ENCODE peak calls at places on chromosomes 5 and 9, in seven cellular contexts. I is left lung; B is skeletal muscle cell; V is CD8-positive, alpha-beta T cell; F is BE2C; T is AG09309; Q is gastrocnemius medialis. L is an unnamed sample.

GRCh38 chr5:51598026-51598425 is 214.8 kb downstream of the ISL1 start:
- DNase-seq in I (no peak), B (no peak), V (no peak), F (no peak), T (no peak), Q (no peak), L (no peak)

GRCh38 chr5:50744761-50745160 is 78.3 kb downstream of the PARP8 start:
- DNase-seq in I (no peak), B (no peak), V (no peak), F (no peak), T (peak), Q (no peak), L (peak)

GRCh38 chr9:4301971-4302427 is 2.1 kb upstream of the GLIS3 start:
- DNase-seq in I (peak), B (peak), V (no peak), F (no peak), T (peak), Q (peak), L (peak)

GRCh38 chr5:35229076-35230042 is 928 bp downstream of the PRLR start:
- DNase-seq in I (peak), B (no peak), V (no peak), F (no peak), T (no peak), Q (no peak), L (no peak)

GRCh38 chr5:80834710-80835109 is 125.5 kb upstream of the RASGRF2 start:
- DNase-seq in I (no peak), B (no peak), V (no peak), F (no peak), T (no peak), Q (no peak), L (no peak)

GRCh38 chr5:141560141-141560540 is 58.7 kb downstream of the DIAPH1 start:
- DNase-seq in I (no peak), B (no peak), V (no peak), F (no peak), T (no peak), Q (no peak), L (peak)

GRCh38 chr9:134682026-134682425 is 40.4 kb downstream of the COL5A1 start:
- DNase-seq in I (peak), B (no peak), V (no peak), F (no peak), T (no peak), Q (no peak), L (no peak)

GRCh38 chr5:14397717-14398116 is 183.9 kb upstream of the OTULINL start:
- DNase-seq in I (no peak), B (peak), V (no peak), F (no peak), T (peak), Q (no peak), L (peak)

GRCh38 chr9:129606161-129607025 is 14.5 kb downstream of the C9orf50 start:
- DNase-seq in I (no peak), B (no peak), V (no peak), F (no peak), T (no peak), Q (peak), L (no peak)

GRCh38 chr9:13113201-13113600 is 166.3 kb downstream of the MPDZ start:
- DNase-seq in I (no peak), B (no peak), V (no peak), F (no peak), T (peak), Q (no peak), L (peak)

GRCh38 chr5:169416583-169417196 is 115.8 kb upstream of the SLIT3 start:
- DNase-seq in I (peak), B (peak), V (no peak), F (no peak), T (peak), Q (no peak), L (peak)

GRCh38 chr5:79876510-79876909 is 114.6 kb downstream of the MTX3 start:
- DNase-seq in I (no peak), B (no peak), V (no peak), F (no peak), T (no peak), Q (no peak), L (no peak)

GRCh38 chr5:174313615-174314014 is 268.1 kb downstream of the NSG2 start:
- DNase-seq in I (no peak), B (no peak), V (no peak), F (no peak), T (no peak), Q (no peak), L (no peak)

GRCh38 chr9:105415344-105415980 is 32.4 kb upstream of the FSD1L start:
- DNase-seq in I (peak), B (no peak), V (peak), F (peak), T (no peak), Q (peak), L (peak)

GRCh38 chr9:75889977-75890540 is 414 bp upstream of the PCSK5 start:
- DNase-seq in I (no peak), B (no peak), V (no peak), F (no peak), T (no peak), Q (peak), L (peak)

DNA sequence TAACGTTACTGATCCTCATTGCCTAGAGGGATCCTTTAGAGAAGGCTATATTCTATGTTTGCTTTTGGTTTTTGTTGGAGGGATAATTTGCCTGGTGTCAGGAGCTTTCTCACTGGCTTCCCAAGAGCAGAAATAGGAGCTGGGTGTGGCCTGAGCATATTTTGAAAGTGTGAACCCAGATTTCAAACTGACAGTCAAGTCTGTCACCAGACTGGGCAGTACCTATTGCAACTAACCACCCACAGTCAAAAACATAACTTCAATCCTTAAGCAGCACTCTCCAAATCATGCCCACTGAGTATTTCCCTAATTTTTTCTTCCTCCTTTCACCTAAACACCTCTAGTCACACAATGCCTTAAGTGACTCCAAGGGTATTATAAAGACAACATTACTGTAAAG is 278.4 kb downstream of the EBF1 start:
- DNase-seq in I (no peak), B (no peak), V (no peak), F (no peak), T (no peak), Q (no peak), L (no peak)
- H3K4me3 ChIP-seq in I (no peak), B (no peak), V (no peak), F (no peak), T (no peak), Q (no peak), L (no peak)

GRCh38 chr5:93359296-93359957 is 221.6 kb downstream of the NR2F1-AS1 start:
- DNase-seq in I (no peak), B (peak), V (no peak), F (no peak), T (no peak), Q (no peak), L (peak)
- H3K4me3 ChIP-seq in I (no peak), B (no peak), V (no peak), F (no peak), T (no peak), Q (no peak), L (no peak)

GRCh38 chr9:124452326-124452725 is 2.1 kb downstream of the ADGRD2 start:
- DNase-seq in I (no peak), B (no peak), V (no peak), F (no peak), T (no peak), Q (no peak), L (no peak)

GRCh38 chr9:124448019-124448418 is 2.2 kb upstream of the ADGRD2 start:
- DNase-seq in I (peak), B (no peak), V (no peak), F (no peak), T (no peak), Q (no peak), L (no peak)

GRCh38 chr9:124450931-124451661 is 845 bp downstream of the ADGRD2 start:
- DNase-seq in I (no peak), B (no peak), V (no peak), F (no peak), T (no peak), Q (no peak), L (no peak)

GRCh38 chr9:124449381-124450151 is 685 bp upstream of the ADGRD2 start:
- DNase-seq in I (peak), B (no peak), V (no peak), F (no peak), T (no peak), Q (no peak), L (no peak)

DNA sequence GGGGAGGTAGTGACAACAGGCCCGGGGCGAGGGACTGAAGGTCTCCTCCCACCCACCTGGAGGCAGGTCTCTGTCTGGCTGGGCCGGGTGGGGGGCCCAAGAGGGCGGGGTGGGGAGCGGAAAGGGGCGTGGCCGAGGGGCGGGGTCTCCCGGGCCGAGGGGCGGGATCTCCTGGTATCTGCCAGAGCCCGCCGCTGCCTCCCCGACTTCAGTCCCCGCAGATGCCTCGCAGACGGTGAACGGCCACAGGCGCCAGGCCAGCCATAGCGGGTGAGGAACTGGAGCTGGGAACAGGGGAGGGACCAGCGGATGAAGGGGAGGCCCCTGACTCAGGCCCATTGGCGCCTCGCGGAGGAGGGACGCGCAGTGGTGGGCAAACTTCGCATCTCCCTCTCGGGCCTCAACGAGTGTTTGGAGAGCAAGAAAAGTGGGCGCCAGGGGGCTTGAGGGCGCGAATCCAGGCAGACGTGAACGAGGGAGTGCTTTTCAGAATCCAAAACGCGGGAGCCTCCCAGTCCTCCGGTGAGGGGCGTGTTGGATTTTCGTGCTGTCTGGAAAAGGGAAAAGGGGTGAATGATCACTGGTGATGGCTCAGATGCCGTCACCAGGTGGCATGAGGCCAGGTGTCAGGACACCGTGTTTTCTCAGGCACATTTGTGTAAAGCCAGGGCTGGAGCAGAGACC is at the start of gene ADGRD2:
- DNase-seq in I (no peak), B (no peak), V (no peak), F (peak), T (no peak), Q (no peak), L (no peak)
- H3K4me3 ChIP-seq in I (no peak), B (peak), V (no peak), F (peak), T (peak), Q (no peak), L (peak)

DNA sequence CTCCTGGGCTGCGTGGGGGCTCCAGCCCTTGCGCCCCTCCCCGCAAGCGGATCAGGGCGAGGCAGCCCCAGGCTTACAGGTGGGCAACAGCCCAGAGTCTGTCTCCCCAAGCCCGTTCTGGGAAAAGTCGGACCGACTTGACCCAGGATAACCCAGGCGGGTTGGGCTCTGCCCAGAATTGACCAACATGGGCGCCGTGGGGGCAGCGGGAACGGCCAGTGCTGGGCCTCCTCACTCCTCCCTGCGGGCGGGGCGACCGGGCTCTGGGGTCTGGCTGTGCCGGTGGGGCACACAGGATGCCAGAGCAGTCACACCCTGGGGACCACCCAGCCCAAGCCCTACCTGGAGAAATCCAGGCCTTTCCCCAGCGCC is 15.3 kb upstream of the SYNPO start:
- DNase-seq in I (no peak), B (no peak), V (no peak), F (no peak), T (no peak), Q (peak), L (no peak)
- H3K4me3 ChIP-seq in I (peak), B (peak), V (peak), F (peak), T (peak), Q (peak), L (peak)

GRCh38 chr5:146345240-146345577 is 6.6 kb downstream of the POU4F3 start:
- DNase-seq in I (no peak), B (no peak), V (no peak), F (no peak), T (no peak), Q (no peak), L (no peak)
- H3K4me3 ChIP-seq in I (no peak), B (no peak), V (no peak), F (no peak), T (no peak), Q (no peak), L (no peak)